ENCODE peak calls at places on chromosome 9, in eight cellular contexts. N, K, A, J, H, T, U and L are unnamed samples.

GRCh38 chr9:98502311-98502975 is 206.3 kb downstream of the GABBR2 start:
- DNase-seq in N (no peak), K (peak), A (no peak), J (no peak), H (no peak), T (peak), U (no peak), L (no peak)

GRCh38 chr9:21653589-21653988 is 148.8 kb upstream of the MTAP start:
- DNase-seq in N (no peak), K (no peak), A (no peak), J (no peak), H (no peak), T (no peak), U (no peak), L (no peak)

GRCh38 chr9:83714316-83714715 is 6.6 kb upstream of the UBQLN1 start:
- DNase-seq in N (peak), K (no peak), A (no peak), J (no peak), H (no peak), T (no peak), U (no peak), L (no peak)

GRCh38 chr9:34993502-34994428 is 4.2 kb downstream of the DNAJB5 start:
- DNase-seq in N (no peak), K (peak), A (no peak), J (no peak), H (peak), T (peak), U (no peak), L (no peak)

GRCh38 chr9:135600296-135600805 is 38.8 kb downstream of the PAEP start:
- DNase-seq in N (no peak), K (no peak), A (no peak), J (no peak), H (no peak), T (no peak), U (no peak), L (no peak)

GRCh38 chr9:114301798-114302565 is 20.9 kb upstream of the ORM1 start:
- DNase-seq in N (no peak), K (no peak), A (no peak), J (no peak), H (no peak), T (no peak), U (no peak), L (no peak)

GRCh38 chr9:116280529-116280928 is 126.9 kb downstream of the PAPPA start:
- DNase-seq in N (no peak), K (no peak), A (no peak), J (no peak), H (no peak), T (peak), U (no peak), L (no peak)

GRCh38 chr9:107597743-107598217 is 108.2 kb upstream of the KLF4 start:
- DNase-seq in N (no peak), K (no peak), A (no peak), J (no peak), H (no peak), T (no peak), U (no peak), L (no peak)

GRCh38 chr9:526904-527591 is 312.4 kb downstream of the DOCK8 start:
- DNase-seq in N (no peak), K (no peak), A (no peak), J (no peak), H (no peak), T (no peak), U (no peak), L (no peak)

GRCh38 chr9:115144706-115145105 is 26.7 kb upstream of the TNC start:
- DNase-seq in N (no peak), K (no peak), A (no peak), J (no peak), H (no peak), T (no peak), U (no peak), L (no peak)

GRCh38 chr9:19229725-19230355 is 653 bp upstream of the DENND4C start:
- DNase-seq in N (peak), K (no peak), A (no peak), J (peak), H (no peak), T (no peak), U (no peak), L (no peak)

GRCh38 chr9:129291041-129291501 is 113.0 kb upstream of the IER5L start:
- DNase-seq in N (no peak), K (no peak), A (no peak), J (no peak), H (no peak), T (no peak), U (no peak), L (no peak)

GRCh38 chr9:112569186-112569585 is 82.6 kb downstream of the KIAA1958 start:
- DNase-seq in N (no peak), K (peak), A (no peak), J (no peak), H (no peak), T (peak), U (no peak), L (no peak)

GRCh38 chr9:12774861-12775367 is at the start of gene LURAP1L:
- DNase-seq in N (no peak), K (peak), A (peak), J (no peak), H (no peak), T (peak), U (no peak), L (peak)

GRCh38 chr9:107730691-107731090 is 241.1 kb upstream of the KLF4 start:
- DNase-seq in N (no peak), K (no peak), A (no peak), J (no peak), H (no peak), T (no peak), U (no peak), L (no peak)

GRCh38 chr9:72145093-72145492 is 4.1 kb upstream of the GDA start:
- DNase-seq in N (no peak), K (no peak), A (no peak), J (no peak), H (no peak), T (no peak), U (no peak), L (no peak)

GRCh38 chr9:137397675-137398423 is 25.1 kb downstream of the EXD3 start:
- DNase-seq in N (no peak), K (no peak), A (no peak), J (no peak), H (no peak), T (no peak), U (no peak), L (no peak)